ENCODE peak calls at places on chromosomes 5 and 9, in six cellular contexts. J, Z, T, H, K and C are unnamed samples.

GRCh38 chr5:439636-440035 is 3.3 kb upstream of the EXOC3 start:
- DNase-seq in J (no peak), T (no peak), H (no peak), Z (no peak), K (no peak), C (no peak)

GRCh38 chr9:120571443-120572257 is 8.3 kb downstream of the CDK5RAP2 start:
- DNase-seq in Z (no peak), J (no peak), H (no peak), K (peak), T (no peak), C (no peak)

GRCh38 chr5:73442152-73442860 is 6.3 kb downstream of the FOXD1 start:
- DNase-seq in K (no peak), H (no peak), J (no peak), Z (no peak), T (no peak), C (no peak)

GRCh38 chr9:113504725-113505590 is 41.4 kb downstream of the RGS3 start:
- DNase-seq in K (no peak), J (no peak), T (no peak), H (no peak), Z (no peak), C (no peak)

GRCh38 chr9:35862328-35862727 is 7.9 kb downstream of the OR13J1 start:
- DNase-seq in J (no peak), H (no peak), K (no peak), T (no peak), Z (no peak), C (no peak)

GRCh38 chr5:11322133-11322532 is 561.1 kb upstream of the DAP start:
- DNase-seq in Z (no peak), J (no peak), H (no peak), K (no peak), T (no peak), C (no peak)

GRCh38 chr5:172885594-172886340 is 51.7 kb downstream of the ERGIC1 start:
- DNase-seq in Z (no peak), K (no peak), J (no peak), T (no peak), H (no peak), C (no peak)

GRCh38 chr5:123455095-123455494 is 31.9 kb upstream of the CEP120 start:
- DNase-seq in H (no peak), J (no peak), K (no peak), T (no peak), Z (no peak), C (no peak)

GRCh38 chr5:115170128-115170923 is 618 bp upstream of the TRIM36 start:
- DNase-seq in T (no peak), J (no peak), Z (peak), K (peak), H (no peak), C (no peak)

GRCh38 chr9:33197279-33197678 is 30.1 kb upstream of the B4GALT1 start:
- DNase-seq in H (no peak), Z (no peak), J (no peak), T (no peak), K (no peak), C (no peak)
- TF ChIP-seq TAF1 in H (no peak), Z (no peak), J (no peak), T (no peak), K (no peak), C (no peak)

GRCh38 chr5:50663636-50664035 is 2.8 kb upstream of the PARP8 start:
- DNase-seq in J (no peak), K (no peak), T (no peak), Z (no peak), H (no peak), C (no peak)

GRCh38 chr5:50666261-50667078 is at the start of gene PARP8:
- DNase-seq in H (peak), K (peak), J (no peak), T (no peak), Z (no peak), C (peak)

GRCh38 chr5:50665091-50665490 is 1.3 kb upstream of the PARP8 start:
- DNase-seq in Z (no peak), K (no peak), J (no peak), H (no peak), T (no peak), C (no peak)

GRCh38 chr5:50667079-50667652 is 729 bp downstream of the PARP8 start:
- DNase-seq in J (no peak), H (no peak), K (peak), Z (no peak), T (no peak), C (no peak)

DNA sequence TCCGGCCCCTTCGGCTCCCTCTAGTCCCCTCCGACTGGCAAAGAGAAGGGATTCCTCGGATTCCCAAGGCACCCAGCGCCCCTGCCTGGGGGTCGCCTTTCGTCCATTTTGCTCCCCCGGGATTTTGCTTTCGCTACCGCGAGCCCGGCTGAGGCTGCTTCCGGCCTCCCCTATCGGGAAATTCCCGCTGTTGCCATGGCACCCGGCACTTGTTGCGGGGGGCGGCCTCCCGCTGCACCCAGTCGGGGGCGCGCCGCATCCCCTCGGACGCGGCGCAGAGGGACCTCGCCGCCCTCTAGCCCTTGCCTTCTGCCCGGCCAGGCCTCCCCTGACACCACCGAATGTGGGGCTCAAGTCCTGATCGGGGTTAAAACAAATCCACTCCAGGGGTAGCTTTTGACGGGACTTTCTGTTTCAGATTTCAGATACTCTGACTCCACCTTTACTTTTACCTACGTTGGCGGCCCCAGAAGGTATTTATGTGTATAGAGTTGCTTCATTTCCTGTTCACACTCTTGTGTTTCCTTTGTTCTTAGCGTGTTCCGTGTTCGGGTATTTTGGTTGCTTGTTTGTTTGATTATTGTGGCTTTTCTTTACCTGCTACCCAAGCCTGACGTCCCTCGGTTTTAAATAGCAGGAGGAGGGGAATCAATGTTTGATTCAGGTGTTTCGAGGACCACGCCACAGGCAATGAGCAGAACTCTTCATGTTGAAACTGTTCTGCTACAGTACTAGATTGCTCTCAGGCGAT is 1.4 kb downstream of the PARP8 start:
- DNase-seq in H (peak), K (peak), Z (no peak), T (peak), J (peak), C (peak)
- TF ChIP-seq POLR2AphosphoS5 in H (peak), K (no peak), Z (no peak), T (peak), J (no peak), C (peak)

GRCh38 chr5:149760700-149761187 is 30.6 kb downstream of the PPARGC1B start:
- DNase-seq in K (no peak), J (no peak), T (no peak), H (no peak), Z (no peak), C (no peak)

GRCh38 chr5:149765932-149766331 is 35.8 kb downstream of the PPARGC1B start:
- DNase-seq in Z (peak), H (no peak), K (no peak), J (no peak), T (no peak), C (no peak)

GRCh38 chr5:149761461-149761860 is 31.4 kb downstream of the PPARGC1B start:
- DNase-seq in K (no peak), H (no peak), T (no peak), J (no peak), Z (no peak), C (no peak)

GRCh38 chr5:149764086-149764485 is 34.0 kb downstream of the PPARGC1B start:
- DNase-seq in Z (no peak), H (no peak), K (no peak), T (no peak), J (no peak), C (no peak)

GRCh38 chr5:149762958-149763630 is 33.0 kb downstream of the PPARGC1B start:
- DNase-seq in Z (no peak), K (no peak), H (no peak), T (no peak), J (no peak), C (no peak)
- TF ChIP-seq TAF1 in Z (no peak), K (no peak), H (no peak), T (no peak), J (no peak), C (no peak)

DNA sequence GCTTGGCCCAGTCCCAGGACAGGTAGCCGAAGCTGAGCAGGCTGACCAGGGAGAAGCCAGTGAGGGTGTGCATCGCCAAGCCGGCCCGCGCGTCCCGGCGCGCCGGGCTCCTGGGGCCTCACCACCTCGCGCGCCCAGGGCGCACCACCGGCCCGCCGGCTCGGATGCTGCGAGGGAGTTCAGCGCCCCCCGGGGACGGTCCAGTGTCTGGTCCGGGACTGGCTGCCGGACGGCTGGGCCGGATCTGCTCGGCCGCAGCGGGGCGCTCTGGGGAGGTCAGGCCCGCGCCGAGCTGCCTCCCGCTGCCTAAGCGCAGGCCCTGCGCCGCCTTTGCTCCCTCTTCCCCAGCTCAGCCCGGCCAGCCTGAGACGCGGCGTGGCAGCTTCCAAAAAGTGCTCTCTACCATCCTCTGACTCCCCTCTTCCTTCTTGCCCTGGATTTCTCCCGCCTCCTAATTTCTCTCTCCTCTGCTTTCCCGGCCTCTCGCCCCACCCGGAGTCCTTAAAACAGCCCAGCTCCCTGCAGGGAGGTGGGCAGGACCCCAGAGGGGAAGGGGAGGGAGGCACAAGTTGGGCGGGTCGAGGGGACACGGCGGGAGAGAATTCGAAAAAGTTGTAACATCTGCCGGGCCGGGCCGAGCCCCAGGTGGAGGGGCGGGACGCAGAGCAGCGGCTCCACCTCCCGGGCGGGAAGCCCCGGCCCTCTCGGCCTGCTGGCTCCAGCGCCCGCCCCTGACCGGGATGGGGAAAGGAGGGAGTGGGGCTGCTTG is at the start of gene ARSI:
- DNase-seq in T (no peak), Z (no peak), H (no peak), K (no peak), J (no peak), C (no peak)
- TF ChIP-seq POLR2AphosphoS5 in T (no peak), Z (no peak), H (no peak), K (no peak), J (no peak), C (no peak)

GRCh38 chr5:14463629-14464028 is 118.0 kb upstream of the OTULINL start:
- DNase-seq in K (no peak), T (no peak), J (no peak), Z (peak), H (no peak), C (no peak)
- TF ChIP-seq TAF1 in K (no peak), T (no peak), J (no peak), Z (no peak), H (no peak), C (no peak)